ENCODE peak calls at places on chromosomes 4 and X, in six cellular contexts. D is AG09309, B is sigmoid colon, R is cardiac fibroblast, J is GM23338, I is tibial nerve. W is an unnamed sample.

GRCh38 chrX:134760671-134761070 is 102.4 kb upstream of the PLAC1 start:
- DNase-seq in I (no peak), B (no peak), D (no peak), R (peak), J (no peak), W (no peak)

GRCh38 chrX:100407147-100407783 is 2.8 kb downstream of the PCDH19 start:
- DNase-seq in R (no peak), D (no peak), I (no peak), J (peak), B (no peak), W (no peak)

GRCh38 chr4:123954220-123954619 is 557.6 kb downstream of the SPRY1 start:
- DNase-seq in R (no peak), J (no peak), D (no peak), I (no peak), B (no peak), W (no peak)

GRCh38 chr4:116055857-116056827 is 942.7 kb upstream of the NDST4 start:
- DNase-seq in J (peak), D (no peak), B (no peak), I (no peak), R (peak), W (no peak)

GRCh38 chr4:124708517-124709300 is 3.8 kb downstream of the ANKRD50 start:
- DNase-seq in I (no peak), B (no peak), R (peak), J (no peak), D (no peak), W (no peak)

GRCh38 chrX:152904151-152905080 is 6.5 kb downstream of the ZNF185 start:
- DNase-seq in J (peak), I (peak), B (no peak), D (peak), R (peak), W (no peak)

GRCh38 chr4:156109943-156110925 is 156.6 kb upstream of the CTSO start:
- DNase-seq in J (peak), R (peak), I (no peak), B (peak), D (no peak), W (no peak)

GRCh38 chrX:140432328-140433025 is 72.4 kb downstream of the SOX3 start:
- DNase-seq in J (no peak), D (no peak), R (peak), B (peak), I (no peak), W (peak)

GRCh38 chrX:140710710-140711109 is 1.2 kb downstream of the LINC00632 start:
- DNase-seq in I (no peak), D (no peak), J (peak), R (no peak), B (no peak), W (no peak)

GRCh38 chr4:95549246-95550138 is 719 bp upstream of the UNC5C start:
- DNase-seq in D (no peak), R (peak), I (peak), J (peak), B (peak), W (no peak)

GRCh38 chr4:11614426-11614825 is 185.7 kb upstream of the HS3ST1 start:
- DNase-seq in D (no peak), J (no peak), B (no peak), R (no peak), I (no peak), W (no peak)

GRCh38 chr4:89303177-89303576 is 4.4 kb downstream of the GPRIN3 start:
- DNase-seq in B (no peak), R (no peak), D (no peak), J (no peak), I (no peak), W (no peak)

GRCh38 chr4:15729910-15730533 is 27.2 kb downstream of the BST1 start:
- DNase-seq in J (peak), D (no peak), B (no peak), I (no peak), R (peak), W (no peak)

GRCh38 chr4:151325320-151326246 is at the start of gene SH3D19:
- DNase-seq in B (peak), I (peak), R (peak), D (no peak), J (peak), W (no peak)

GRCh38 chr4:29553842-29554241 is 1166.3 kb upstream of the PCDH7 start:
- DNase-seq in B (no peak), D (no peak), J (no peak), R (no peak), I (no peak), W (peak)

GRCh38 chrX:112896051-112896450 is 55.4 kb upstream of the AMOT start:
- DNase-seq in R (no peak), I (no peak), D (no peak), B (no peak), J (no peak), W (no peak)

GRCh38 chrX:129540068-129540653 is at the start of gene OCRL:
- DNase-seq in J (peak), R (peak), D (no peak), I (peak), B (peak), W (no peak)

GRCh38 chr4:101556845-101557244 is 209.5 kb upstream of the PPP3CA start:
- DNase-seq in R (no peak), B (no peak), D (no peak), J (no peak), I (no peak), W (no peak)

GRCh38 chr4:137514401-137515116 is 17.7 kb downstream of the PCDH18 start:
- DNase-seq in I (no peak), D (peak), B (no peak), R (no peak), J (no peak), W (no peak)

GRCh38 chr4:2059034-2059725 is at the start of gene NAT8L:
- DNase-seq in J (peak), R (peak), I (no peak), D (no peak), B (no peak), W (no peak)

GRCh38 chr4:92305148-92305877 is 1.5 kb downstream of the GRID2 start:
- DNase-seq in I (no peak), D (no peak), B (no peak), R (peak), J (peak), W (peak)

DNA sequence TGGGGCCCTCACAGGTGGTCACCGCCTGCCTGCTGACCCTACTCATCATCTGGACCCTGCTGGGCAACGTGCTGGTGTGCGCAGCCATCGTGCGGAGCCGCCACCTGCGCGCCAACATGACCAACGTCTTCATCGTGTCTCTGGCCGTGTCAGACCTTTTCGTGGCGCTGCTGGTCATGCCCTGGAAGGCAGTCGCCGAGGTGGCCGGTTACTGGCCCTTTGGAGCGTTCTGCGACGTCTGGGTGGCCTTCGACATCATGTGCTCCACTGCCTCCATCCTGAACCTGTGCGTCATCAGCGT is 652 bp downstream of the DRD5 start:
- DNase-seq in D (no peak), R (no peak), J (no peak), I (no peak), B (no peak), W (no peak)
- H3K4me3 ChIP-seq in D (no peak), R (no peak), J (peak), I (no peak), B (no peak), W (no peak)

DNA sequence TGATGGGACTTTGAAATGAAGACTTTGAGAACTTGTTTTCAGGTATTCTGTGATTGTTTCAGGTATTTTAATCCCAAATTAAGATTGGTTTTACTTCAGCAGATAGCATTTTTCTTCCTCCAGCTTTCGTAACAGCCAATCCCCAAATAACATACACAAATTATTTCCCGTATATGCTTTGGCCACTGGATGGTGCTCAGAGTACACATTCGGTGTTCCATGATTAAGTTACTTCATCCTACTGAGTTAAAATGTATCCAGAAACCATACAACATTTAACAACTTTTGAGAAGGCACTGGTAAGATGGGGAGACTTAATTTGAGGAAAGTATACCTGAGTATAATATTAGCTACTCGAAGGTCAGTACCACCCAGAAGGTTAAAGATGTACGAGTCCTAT is 233.4 kb upstream of the FAM47A start:
- DNase-seq in R (peak), B (no peak), I (no peak), J (peak), D (no peak), W (peak)
- TF ChIP-seq CTCF in R (peak), B (no peak), I (no peak), J (peak), D (peak), W (peak)

GRCh38 chrX:153995504-153995903 is 22.9 kb downstream of the TMEM187 start:
- DNase-seq in J (no peak), I (no peak), R (no peak), D (no peak), B (no peak), W (no peak)
- H3K4me3 ChIP-seq in J (no peak), I (no peak), R (no peak), D (no peak), B (no peak), W (no peak)

GRCh38 chr4:62550106-62550505 is 1350.0 kb downstream of the ADGRL3 start:
- DNase-seq in J (no peak), D (no peak), R (no peak), B (no peak), I (no peak), W (no peak)

GRCh38 chr4:62544428-62544827 is 1344.3 kb downstream of the ADGRL3 start:
- DNase-seq in B (no peak), J (no peak), R (peak), I (no peak), D (no peak), W (peak)

GRCh38 chr4:62549601-62550000 is 1349.5 kb downstream of the ADGRL3 start:
- DNase-seq in D (no peak), B (no peak), J (no peak), I (no peak), R (no peak), W (no peak)

GRCh38 chr4:62548108-62548524 is 1348.0 kb downstream of the ADGRL3 start:
- DNase-seq in D (no peak), B (no peak), R (peak), I (no peak), J (peak), W (no peak)

DNA sequence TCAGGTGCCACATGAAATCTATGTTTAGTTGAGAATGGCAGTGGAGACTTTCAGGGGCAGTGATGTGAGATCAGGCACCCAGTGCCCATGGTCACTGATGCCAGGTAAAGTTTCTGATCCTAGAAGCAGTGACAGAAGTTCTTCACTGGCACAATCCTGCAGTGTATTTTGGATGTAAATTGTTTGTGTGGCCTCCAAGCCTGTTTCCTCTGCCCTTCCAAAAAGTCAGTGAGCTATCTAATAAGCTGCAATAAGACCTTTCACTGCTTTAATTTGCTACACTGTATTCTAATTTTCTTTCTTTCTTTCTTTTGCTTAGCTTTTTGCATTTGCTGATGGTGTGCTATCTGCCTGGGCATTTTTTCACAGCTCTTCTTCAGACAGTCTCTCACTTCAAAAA is 1348.6 kb downstream of the ADGRL3 start:
- DNase-seq in B (no peak), I (no peak), R (no peak), J (no peak), D (no peak), W (no peak)
- TF ChIP-seq CTCF in B (no peak), I (no peak), R (no peak), J (no peak), D (no peak), W (no peak)

DNA sequence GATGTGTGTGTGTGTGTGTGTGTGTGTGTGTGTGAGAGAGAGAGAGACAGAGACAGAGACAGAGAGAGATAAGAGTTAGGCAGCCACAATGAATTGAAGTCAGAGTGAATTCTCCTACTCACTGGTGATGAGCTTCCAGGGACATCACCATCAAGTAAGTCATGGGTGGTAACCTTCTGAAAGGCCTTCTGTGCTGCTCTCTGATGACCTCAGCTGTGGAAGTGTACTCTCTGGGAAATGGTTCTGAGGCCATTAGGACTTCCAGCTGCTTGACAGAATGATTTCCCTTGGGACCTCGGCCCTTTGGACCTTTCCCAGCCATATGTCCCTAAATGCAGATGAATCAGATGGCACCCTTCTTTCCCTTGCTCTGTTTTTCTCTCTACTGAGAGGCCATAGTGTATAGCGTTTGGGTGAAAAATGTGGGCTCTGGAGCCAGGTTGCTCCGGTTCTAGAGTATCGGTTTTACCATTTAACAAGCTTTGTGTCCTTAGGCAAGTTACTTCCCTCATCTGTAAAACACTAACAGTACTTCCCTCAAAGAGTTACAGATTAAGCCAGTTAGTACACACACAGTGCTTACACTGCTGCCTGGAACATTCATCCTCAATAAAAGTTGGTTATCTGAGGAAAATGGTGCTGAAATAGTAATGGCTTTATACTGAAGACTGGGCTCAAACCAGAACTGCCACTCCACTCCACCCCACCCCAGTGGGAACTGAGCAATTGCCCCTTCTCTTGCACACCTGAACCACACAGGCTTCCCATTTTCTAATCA is 7.6 kb downstream of the SEPTIN11 start:
- DNase-seq in R (no peak), D (no peak), J (no peak), I (no peak), B (no peak), W (no peak)
- H3K4me3 ChIP-seq in R (no peak), D (no peak), J (no peak), I (no peak), B (no peak), W (no peak)

GRCh38 chr4:47705326-47705981 is 132.4 kb downstream of the CORIN start:
- DNase-seq in R (peak), I (no peak), J (peak), B (no peak), D (no peak), W (no peak)
- TF ChIP-seq CTCF in R (peak), I (no peak), J (peak), B (no peak), D (peak), W (peak)

GRCh38 chrX:86148594-86148993 is 343 bp downstream of the DACH2 start:
- DNase-seq in J (peak), B (no peak), R (no peak), I (no peak), D (no peak), W (no peak)

GRCh38 chrX:86149089-86149488 is 838 bp downstream of the DACH2 start:
- DNase-seq in I (no peak), R (no peak), D (no peak), B (no peak), J (no peak), W (no peak)

GRCh38 chrX:86146102-86146501 is 2.1 kb upstream of the DACH2 start:
- DNase-seq in I (no peak), D (no peak), R (no peak), J (no peak), B (no peak), W (no peak)

DNA sequence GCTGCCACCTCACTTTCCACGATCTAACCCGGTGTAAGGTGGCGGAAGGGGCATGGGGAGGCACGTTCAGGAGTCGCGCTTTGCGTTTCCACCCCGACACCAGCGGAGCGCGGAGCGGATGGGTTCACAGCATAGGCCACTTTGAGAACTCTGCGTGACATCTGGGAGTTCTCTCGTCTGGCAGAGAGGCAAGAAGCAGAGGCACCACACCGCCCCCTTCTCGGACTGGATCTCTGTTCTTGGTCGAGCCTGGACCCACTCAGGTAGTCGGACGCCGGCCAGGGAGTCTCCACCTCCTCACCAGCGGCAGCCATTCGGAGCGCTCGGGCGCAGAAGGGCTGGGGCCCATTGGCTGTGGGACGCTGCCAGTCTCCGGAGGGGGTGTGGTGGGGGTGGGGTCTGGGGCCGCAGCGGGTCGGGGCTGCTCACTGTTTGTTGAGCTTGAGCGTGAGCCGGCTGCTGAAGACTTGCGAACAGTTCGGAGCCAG is at the start of gene DACH2:
- DNase-seq in I (peak), R (peak), J (peak), B (peak), D (no peak), W (peak)
- H3K4me3 ChIP-seq in I (peak), R (peak), J (peak), B (peak), D (peak), W (peak)

GRCh38 chr4:37666625-37667071 is 19.5 kb downstream of the RELL1 start:
- DNase-seq in I (peak), R (peak), B (no peak), J (peak), D (peak), W (peak)
- TF ChIP-seq CTCF in I (no peak), R (peak), B (no peak), J (no peak), D (peak), W (peak)